ENCODE peak calls at places on chromosomes 6 and 20, in five cellular contexts. M, Q, U, V and F are unnamed samples.

GRCh38 chr20:23072892-23073586 is 13.1 kb downstream of the CD93 start:
- DNase-seq in M (no peak), Q (no peak), U (no peak), V (no peak), F (no peak)

GRCh38 chr6:44024597-44025219 is 102.5 kb downstream of the MRPL14 start:
- DNase-seq in M (peak; percentile 6), Q (no peak), U (no peak), V (no peak), F (no peak)

GRCh38 chr6:15499125-15499524 is 163.7 kb downstream of the DTNBP1 start:
- DNase-seq in M (peak; percentile 6), Q (no peak), U (no peak), V (no peak), F (no peak)

GRCh38 chr6:153167907-153168306 is 36.8 kb upstream of the RGS17 start:
- DNase-seq in M (no peak), Q (no peak), U (peak; percentile 10), V (no peak), F (no peak)

GRCh38 chr6:111823012-111823411 is 50.2 kb downstream of the FYN start:
- DNase-seq in M (no peak), Q (no peak), U (no peak), V (no peak), F (no peak)

GRCh38 chr6:14046476-14047068 is 71.0 kb upstream of the CD83 start:
- DNase-seq in M (peak; percentile 32), Q (no peak), U (no peak), V (peak; percentile 66), F (peak; percentile 9)

GRCh38 chr20:5835870-5836269 is 85.7 kb downstream of the SHLD1 start:
- DNase-seq in M (no peak), Q (no peak), U (no peak), V (no peak), F (no peak)

GRCh38 chr6:159819932-159820640 is 20.0 kb downstream of the PNLDC1 start:
- DNase-seq in M (no peak), Q (no peak), U (no peak), V (no peak), F (peak; percentile 14)

GRCh38 chr6:24529985-24530384 is 35.2 kb downstream of the ALDH5A1 start:
- DNase-seq in M (no peak), Q (no peak), U (no peak), V (no peak), F (no peak)

GRCh38 chr6:43761666-43762409 is 8.2 kb upstream of the VEGFA start:
- DNase-seq in M (no peak), Q (no peak), U (no peak), V (no peak), F (no peak)

GRCh38 chr6:19578489-19578888 is 258.7 kb upstream of the ID4 start:
- DNase-seq in M (no peak), Q (no peak), U (peak; percentile 32), V (peak; percentile 71), F (no peak)

DNA sequence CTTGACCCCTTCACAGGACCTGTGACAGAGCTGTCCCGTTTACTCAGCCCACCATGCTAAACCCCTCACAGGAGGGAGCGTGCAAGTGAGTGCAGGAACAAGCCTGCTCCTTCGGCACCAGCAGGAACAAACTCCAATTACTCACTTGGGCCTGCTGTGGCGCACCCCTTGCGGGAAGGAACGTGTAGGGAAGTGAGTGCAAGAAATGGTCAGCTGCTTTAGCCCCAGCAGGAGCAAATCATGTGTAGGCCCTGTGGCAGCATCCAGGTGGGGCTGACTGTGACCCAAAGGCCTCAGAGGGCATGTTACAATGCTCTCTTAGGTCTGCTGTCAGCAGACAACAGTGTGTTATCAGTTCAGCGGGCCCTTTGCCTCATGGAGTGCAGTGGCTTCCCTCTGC is 574.4 kb downstream of the PRKN start:
- DNase-seq in M (no peak), Q (no peak), U (no peak), V (no peak), F (no peak)
- H3K4me3 ChIP-seq in M (no peak overlapping the region), Q (no peak overlapping the region), U (no peak overlapping the region), V (no peak overlapping the region), F (no peak overlapping the region)

GRCh38 chr6:17984399-17984798 is 3.0 kb downstream of the KIF13A start:
- DNase-seq in M (no peak), Q (no peak), U (no peak), V (no peak), F (no peak)
- H3K4me3 ChIP-seq in M (no peak overlapping the region), Q (peak overlapping the region; percentile 89), U (no peak overlapping the region), V (no peak overlapping the region), F (no peak overlapping the region)

DNA sequence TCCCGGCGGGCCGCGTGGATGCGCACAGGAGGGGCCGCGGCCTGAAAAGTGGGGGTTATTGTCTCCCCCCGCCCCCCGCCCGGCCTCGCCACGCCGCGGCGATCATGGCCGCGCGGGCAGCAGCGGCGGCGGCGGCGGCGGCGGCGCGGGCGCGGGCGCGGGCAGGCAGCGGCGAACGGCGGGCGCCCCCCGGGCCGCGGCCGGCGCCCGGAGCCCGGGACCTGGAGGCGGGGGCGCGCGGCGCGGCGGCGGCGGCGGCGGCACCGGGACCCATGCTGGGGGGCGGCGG is 343 bp downstream of the ARID1B start:
- DNase-seq in M (no peak), Q (no peak), U (no peak), V (no peak), F (no peak)
- H3K4me3 ChIP-seq in M (peak overlapping the region; percentile 98), Q (peak overlapping the region; percentile 52), U (peak overlapping the region; percentile 94), V (peak overlapping the region; percentile 73), F (peak overlapping the region; percentile 46)

GRCh38 chr6:31187780-31188194 is 17.3 kb upstream of the POU5F1 start:
- DNase-seq in M (no peak), Q (no peak), U (no peak), V (no peak), F (no peak)

GRCh38 chr6:31190488-31190887 is 20.0 kb upstream of the POU5F1 start:
- DNase-seq in M (no peak), Q (no peak), U (no peak), V (no peak), F (no peak)

GRCh38 chr6:31180500-31180899 is 10.0 kb upstream of the POU5F1 start:
- DNase-seq in M (no peak), Q (no peak), U (peak; percentile 67), V (no peak), F (peak; percentile 62)

GRCh38 chr6:31186052-31186734 is 15.7 kb upstream of the POU5F1 start:
- DNase-seq in M (peak; percentile 81), Q (no peak), U (no peak), V (no peak), F (no peak)
- H3K4me3 ChIP-seq in M (peak overlapping the region; percentile 29), Q (no peak overlapping the region), U (no peak overlapping the region), V (no peak overlapping the region), F (no peak overlapping the region)

GRCh38 chr6:50816947-50817637 is 1.6 kb upstream of the TFAP2B start:
- DNase-seq in M (no peak), Q (no peak), U (no peak), V (no peak), F (no peak)
- H3K4me3 ChIP-seq in M (no peak overlapping the region), Q (no peak overlapping the region), U (no peak overlapping the region), V (no peak overlapping the region), F (no peak overlapping the region)

GRCh38 chr6:6685249-6685667 is 96.7 kb downstream of the LY86 start:
- DNase-seq in M (no peak), Q (no peak), U (peak; percentile 74), V (no peak), F (no peak)

GRCh38 chr6:6686748-6687601 is 98.5 kb downstream of the LY86 start:
- DNase-seq in M (peak; percentile 97), Q (no peak), U (no peak), V (peak; percentile 83), F (peak; percentile 33)

GRCh38 chr6:6684365-6684833 is 95.9 kb downstream of the LY86 start:
- DNase-seq in M (no peak), Q (no peak), U (no peak), V (no peak), F (no peak)

GRCh38 chr6:6688283-6688682 is 99.8 kb downstream of the LY86 start:
- DNase-seq in M (no peak), Q (no peak), U (no peak), V (no peak), F (no peak)

DNA sequence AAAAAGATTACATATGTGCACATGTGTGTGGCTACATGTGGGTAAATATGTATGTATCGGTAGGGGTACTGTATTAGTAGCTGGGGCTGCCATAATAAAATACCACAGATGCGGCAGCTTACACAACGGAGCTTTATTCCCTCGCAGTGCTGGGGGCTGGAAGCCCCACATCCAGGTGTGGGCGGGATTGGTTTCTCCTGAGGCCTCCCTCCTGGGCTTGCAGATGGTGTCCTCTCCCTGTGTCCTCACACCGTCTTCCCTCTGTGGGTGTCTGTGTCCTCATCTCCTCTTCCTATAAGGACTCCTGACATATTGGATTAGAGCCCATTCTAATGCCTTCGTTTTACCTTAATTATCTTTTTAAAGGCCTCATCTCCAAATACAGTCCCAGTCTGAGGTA is 97.7 kb downstream of the LY86 start:
- DNase-seq in M (no peak), Q (no peak), U (no peak), V (no peak), F (no peak)
- H3K4me3 ChIP-seq in M (peak overlapping the region; percentile 19), Q (no peak overlapping the region), U (no peak overlapping the region), V (no peak overlapping the region), F (no peak overlapping the region)

GRCh38 chr6:106163966-106164877 is 78.1 kb downstream of the PRDM1 start:
- DNase-seq in M (peak; percentile 46), Q (peak; percentile 53), U (peak; percentile 87), V (no peak), F (peak; percentile 42)
- H3K4me3 ChIP-seq in M (no peak overlapping the region), Q (no peak overlapping the region), U (no peak overlapping the region), V (no peak overlapping the region), F (peak overlapping the region; percentile 9)

GRCh38 chr6:28817808-28818145 is 106.0 kb downstream of the TRIM27 start:
- DNase-seq in M (no peak), Q (no peak), U (no peak), V (peak; percentile 57), F (no peak)
- H3K4me3 ChIP-seq in M (no peak overlapping the region), Q (no peak overlapping the region), U (no peak overlapping the region), V (peak overlapping the region; percentile 46), F (no peak overlapping the region)

DNA sequence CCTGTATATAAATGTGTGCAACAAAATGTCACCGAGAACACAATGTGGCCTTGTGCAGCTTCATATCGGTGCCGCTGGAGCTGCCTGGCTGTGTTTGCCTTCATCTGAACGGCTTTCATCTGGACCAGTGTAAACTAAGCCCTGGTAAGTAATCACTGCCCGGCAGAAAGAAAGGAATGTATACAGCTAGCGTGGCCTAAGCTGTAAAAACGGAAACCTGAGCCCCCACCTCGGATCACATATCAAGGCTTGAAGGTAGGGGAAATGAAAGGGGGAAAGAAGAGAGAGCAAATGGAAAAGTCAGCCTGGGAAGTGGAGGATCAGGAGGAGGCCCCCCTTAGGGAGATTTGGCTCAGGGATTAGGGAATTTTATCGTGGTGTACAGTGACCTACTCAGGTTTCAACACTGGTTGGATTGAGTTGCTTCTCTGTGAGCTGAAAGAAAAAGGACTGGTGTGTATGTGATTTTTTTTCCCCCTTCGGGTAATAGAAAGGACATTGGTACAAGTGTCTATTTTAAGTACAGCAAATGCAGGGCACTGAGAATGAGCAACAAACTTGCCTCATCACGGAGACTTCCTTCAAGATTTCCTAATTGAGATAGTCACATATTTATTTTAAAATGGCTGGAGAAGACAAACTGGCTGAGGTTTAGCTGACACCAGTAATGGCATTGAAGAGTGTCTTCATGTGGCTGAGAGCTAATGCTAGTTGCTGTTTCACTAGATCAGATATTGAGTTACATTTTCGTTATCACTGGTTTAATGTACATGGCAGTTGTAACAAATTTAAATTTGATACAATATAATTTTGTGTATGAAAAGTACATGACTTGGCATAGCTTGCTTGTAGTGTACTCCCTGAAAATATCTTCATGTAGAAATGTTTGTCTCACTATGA is 3.5 kb downstream of the SOBP start:
- DNase-seq in M (no peak), Q (no peak), U (no peak), V (no peak), F (no peak)
- H3K4me3 ChIP-seq in M (no peak overlapping the region), Q (no peak overlapping the region), U (no peak overlapping the region), V (no peak overlapping the region), F (no peak overlapping the region)